ENCODE peak calls at places on chromosomes 5 and 9, in four cellular contexts. One of them, this sample, is unnamed.

GRCh38 chr5:33369470-33370134 is 71.2 kb upstream of the TARS1 start:
- DNase-seq in body of pancreas: no peak
- DNase-seq in transverse colon: no peak
- DNase-seq in right lobe of liver: no peak
- DNase-seq in this sample: no peak

GRCh38 chr5:150409638-150410523 is 2.8 kb downstream of the CD74 start:
- DNase-seq in body of pancreas: peak; percentile 92
- DNase-seq in transverse colon: peak; percentile 84
- DNase-seq in right lobe of liver: peak; percentile 67
- DNase-seq in this sample: peak; percentile 85

GRCh38 chr5:88140396-88140862 is 128.2 kb downstream of the TMEM161B start:
- DNase-seq in body of pancreas: no peak
- DNase-seq in transverse colon: no peak
- DNase-seq in right lobe of liver: no peak
- DNase-seq in this sample: peak; percentile 51

GRCh38 chr9:755454-756381 is 85.8 kb upstream of the DMRT1 start:
- DNase-seq in body of pancreas: peak; percentile 53
- DNase-seq in transverse colon: no peak
- DNase-seq in right lobe of liver: no peak
- DNase-seq in this sample: no peak

GRCh38 chr5:7642029-7642428 is 208.9 kb downstream of the CFAP90 start:
- DNase-seq in body of pancreas: no peak
- DNase-seq in transverse colon: no peak
- DNase-seq in right lobe of liver: no peak
- DNase-seq in this sample: no peak

GRCh38 chr9:95575796-95576195 is 59.0 kb upstream of the PTCH1 start:
- DNase-seq in body of pancreas: no peak
- DNase-seq in transverse colon: no peak
- DNase-seq in right lobe of liver: no peak
- DNase-seq in this sample: no peak

GRCh38 chr9:136602193-136602885 is 56.5 kb upstream of the NOTCH1 start:
- DNase-seq in body of pancreas: no peak
- DNase-seq in transverse colon: no peak
- DNase-seq in right lobe of liver: no peak
- DNase-seq in this sample: no peak

GRCh38 chr5:157669701-157670097 is 1.6 kb upstream of the C5orf52 start:
- DNase-seq in body of pancreas: no peak
- DNase-seq in transverse colon: no peak
- DNase-seq in right lobe of liver: no peak
- DNase-seq in this sample: no peak

GRCh38 chr9:34710023-34710422 is at the start of gene CCL21:
- DNase-seq in body of pancreas: peak; percentile 39
- DNase-seq in transverse colon: no peak
- DNase-seq in right lobe of liver: peak; percentile 68
- DNase-seq in this sample: peak; percentile 29

GRCh38 chr5:73096239-73096575 is 24.2 kb upstream of the TMEM171 start:
- DNase-seq in body of pancreas: no peak
- DNase-seq in transverse colon: no peak
- DNase-seq in right lobe of liver: no peak
- DNase-seq in this sample: no peak

GRCh38 chr5:88486466-88486865 is 217.8 kb upstream of the TMEM161B start:
- DNase-seq in body of pancreas: no peak
- DNase-seq in transverse colon: no peak
- DNase-seq in right lobe of liver: no peak
- DNase-seq in this sample: no peak

GRCh38 chr5:5340206-5340729 is 82.2 kb upstream of the ICE1 start:
- DNase-seq in body of pancreas: peak; percentile 58
- DNase-seq in transverse colon: peak; percentile 37
- DNase-seq in right lobe of liver: no peak
- DNase-seq in this sample: peak; percentile 87

GRCh38 chr5:79297661-79298060 is 61.7 kb downstream of the JMY start:
- DNase-seq in body of pancreas: no peak
- DNase-seq in transverse colon: no peak
- DNase-seq in right lobe of liver: no peak
- DNase-seq in this sample: no peak

GRCh38 chr9:98357921-98358535 is 102.6 kb upstream of the TBC1D2 start:
- DNase-seq in body of pancreas: no peak
- DNase-seq in transverse colon: no peak
- DNase-seq in right lobe of liver: no peak
- DNase-seq in this sample: no peak

GRCh38 chr5:169641253-169641652 is 4.2 kb downstream of the DOCK2 start:
- DNase-seq in body of pancreas: no peak
- DNase-seq in transverse colon: no peak
- DNase-seq in right lobe of liver: no peak
- DNase-seq in this sample: no peak

GRCh38 chr5:174189638-174190037 is 144.1 kb downstream of the NSG2 start:
- DNase-seq in body of pancreas: peak; percentile 25
- DNase-seq in transverse colon: no peak
- DNase-seq in right lobe of liver: peak; percentile 27
- DNase-seq in this sample: no peak

GRCh38 chr5:143569213-143569663 is 165.8 kb upstream of the NR3C1 start:
- DNase-seq in body of pancreas: peak; percentile 11
- DNase-seq in transverse colon: no peak
- DNase-seq in right lobe of liver: no peak
- DNase-seq in this sample: no peak

GRCh38 chr5:117103703-117104102 is 529.1 kb upstream of the SEMA6A start:
- DNase-seq in body of pancreas: no peak
- DNase-seq in transverse colon: no peak
- DNase-seq in right lobe of liver: no peak
- DNase-seq in this sample: no peak

GRCh38 chr5:164289526-164289925 is 784.1 kb downstream of the MAT2B start:
- DNase-seq in body of pancreas: no peak
- DNase-seq in transverse colon: no peak
- DNase-seq in right lobe of liver: no peak
- DNase-seq in this sample: no peak

GRCh38 chr9:121218357-121219027 is 16.8 kb upstream of the RAB14 start:
- DNase-seq in body of pancreas: no peak
- DNase-seq in transverse colon: no peak
- DNase-seq in right lobe of liver: no peak
- DNase-seq in this sample: no peak

GRCh38 chr9:84230355-84231136 is 110.0 kb downstream of the SLC28A3 start:
- DNase-seq in body of pancreas: no peak
- DNase-seq in transverse colon: no peak
- DNase-seq in right lobe of liver: no peak
- DNase-seq in this sample: no peak

GRCh38 chr5:173954671-173955605 is 34.0 kb upstream of the C5orf47 start:
- DNase-seq in body of pancreas: peak; percentile 70
- DNase-seq in transverse colon: no peak
- DNase-seq in right lobe of liver: no peak
- DNase-seq in this sample: peak; percentile 38

GRCh38 chr5:157381746-157382145 is 78.3 kb upstream of the NIPAL4 start:
- DNase-seq in body of pancreas: no peak
- DNase-seq in transverse colon: no peak
- DNase-seq in right lobe of liver: no peak
- DNase-seq in this sample: no peak

GRCh38 chr5:24226492-24226891 is 418.3 kb downstream of the CDH10 start:
- DNase-seq in body of pancreas: no peak
- DNase-seq in transverse colon: no peak
- DNase-seq in right lobe of liver: no peak
- DNase-seq in this sample: no peak

GRCh38 chr5:179613460-179614071 is 9.9 kb downstream of the HNRNPH1 start:
- DNase-seq in body of pancreas: no peak
- DNase-seq in transverse colon: no peak
- DNase-seq in right lobe of liver: no peak
- DNase-seq in this sample: no peak

GRCh38 chr5:179614745-179615144 is 8.7 kb downstream of the HNRNPH1 start:
- DNase-seq in body of pancreas: no peak
- DNase-seq in transverse colon: no peak
- DNase-seq in right lobe of liver: peak; percentile 7
- DNase-seq in this sample: no peak

GRCh38 chr5:179615203-179615602 is 8.3 kb downstream of the HNRNPH1 start:
- DNase-seq in body of pancreas: no peak
- DNase-seq in transverse colon: no peak
- DNase-seq in right lobe of liver: no peak
- DNase-seq in this sample: no peak

GRCh38 chr5:179610903-179611265 is 12.6 kb downstream of the HNRNPH1 start:
- DNase-seq in body of pancreas: no peak
- DNase-seq in transverse colon: no peak
- DNase-seq in right lobe of liver: no peak
- DNase-seq in this sample: no peak

DNA sequence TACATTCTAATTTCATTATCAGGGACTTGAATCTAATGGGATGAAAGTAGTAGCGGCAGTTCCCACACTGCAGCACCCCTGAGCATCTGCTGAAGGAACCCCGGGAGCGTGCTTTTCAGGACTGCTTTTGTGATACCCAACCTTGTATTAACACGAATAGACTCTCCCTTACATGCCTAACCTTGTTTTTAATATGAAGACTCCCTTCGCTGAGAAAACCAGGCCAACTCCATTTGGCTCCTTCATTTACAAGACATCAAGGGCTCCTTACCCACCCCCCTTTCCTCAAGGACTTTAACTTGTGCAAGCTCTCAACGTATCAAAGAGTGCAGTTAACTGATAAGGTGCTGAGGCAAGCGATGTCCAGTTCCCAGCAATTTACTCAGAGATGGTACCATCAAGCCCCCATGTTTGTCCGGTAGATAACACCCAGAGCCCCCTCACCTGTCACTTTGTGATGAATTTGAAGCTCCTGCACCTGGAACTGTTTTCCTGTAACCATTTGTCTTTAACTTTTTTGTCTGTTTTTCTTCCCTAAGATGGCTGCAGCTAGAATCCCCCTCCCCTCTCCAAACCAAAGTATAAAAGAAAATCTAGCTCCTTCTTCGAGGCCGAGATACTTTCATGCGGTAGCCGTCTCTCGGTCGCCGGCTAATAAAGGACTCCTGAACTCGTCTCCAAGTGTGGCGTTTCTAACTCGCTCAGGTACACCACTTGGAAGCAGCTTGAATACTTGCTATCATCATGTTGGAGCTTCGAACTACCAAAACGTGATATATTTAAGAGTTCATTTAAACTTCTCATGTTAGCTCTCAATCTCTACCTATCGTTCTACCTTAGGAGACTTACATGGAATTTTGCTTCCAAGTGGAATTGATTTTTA is 10.7 kb downstream of the HNRNPH1 start:
- DNase-seq in body of pancreas: no peak
- DNase-seq in transverse colon: no peak
- DNase-seq in right lobe of liver: no peak
- DNase-seq in this sample: no peak
- TF ChIP-seq POLR2A in body of pancreas: no peak
- TF ChIP-seq POLR2A in transverse colon: no peak
- TF ChIP-seq POLR2A in right lobe of liver: no peak
- TF ChIP-seq POLR2A in this sample: no peak

DNA sequence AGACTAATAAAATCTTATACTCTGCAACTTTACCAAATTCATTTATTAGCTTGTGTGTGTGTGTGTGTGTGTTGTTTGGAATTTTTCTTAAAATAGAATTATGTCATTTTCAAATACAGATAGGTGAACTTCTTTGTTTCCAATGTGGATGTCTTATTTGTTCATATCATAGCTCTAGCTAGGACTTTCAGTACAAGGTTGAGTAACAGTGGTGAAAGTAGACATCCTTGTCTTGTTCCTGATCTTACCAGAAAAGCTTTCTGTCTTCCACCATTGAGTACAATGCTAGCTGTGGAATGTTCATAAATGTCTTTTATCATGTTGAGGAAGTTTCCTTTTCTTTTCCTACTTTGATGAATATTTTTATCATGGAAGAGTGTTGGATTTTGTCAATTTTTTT is 74.8 kb downstream of the CCDC192 start:
- DNase-seq in body of pancreas: no peak
- DNase-seq in transverse colon: no peak
- DNase-seq in right lobe of liver: no peak
- DNase-seq in this sample: no peak
- H3K9me3 ChIP-seq in body of pancreas: no peaks in the 10 kb centered on the region
- H3K9me3 ChIP-seq in transverse colon: no peaks in the 10 kb centered on the region
- H3K9me3 ChIP-seq in right lobe of liver: no peaks in the 10 kb centered on the region
- H3K9me3 ChIP-seq in this sample: no peaks in the 10 kb centered on the region

GRCh38 chr5:151601376-151601775 is 10.2 kb upstream of the FAT2 start:
- DNase-seq in body of pancreas: no peak
- DNase-seq in transverse colon: no peak
- DNase-seq in right lobe of liver: no peak
- DNase-seq in this sample: no peak

GRCh38 chr5:151607304-151607703 is 16.2 kb upstream of the FAT2 start:
- DNase-seq in body of pancreas: no peak
- DNase-seq in transverse colon: no peak
- DNase-seq in right lobe of liver: no peak
- DNase-seq in this sample: no peak

GRCh38 chr5:151608522-151608921 is 17.4 kb upstream of the FAT2 start:
- DNase-seq in body of pancreas: no peak
- DNase-seq in transverse colon: no peak
- DNase-seq in right lobe of liver: no peak
- DNase-seq in this sample: no peak

GRCh38 chr5:151602806-151603205 is 11.7 kb upstream of the FAT2 start:
- DNase-seq in body of pancreas: no peak
- DNase-seq in transverse colon: no peak
- DNase-seq in right lobe of liver: no peak
- DNase-seq in this sample: no peak

DNA sequence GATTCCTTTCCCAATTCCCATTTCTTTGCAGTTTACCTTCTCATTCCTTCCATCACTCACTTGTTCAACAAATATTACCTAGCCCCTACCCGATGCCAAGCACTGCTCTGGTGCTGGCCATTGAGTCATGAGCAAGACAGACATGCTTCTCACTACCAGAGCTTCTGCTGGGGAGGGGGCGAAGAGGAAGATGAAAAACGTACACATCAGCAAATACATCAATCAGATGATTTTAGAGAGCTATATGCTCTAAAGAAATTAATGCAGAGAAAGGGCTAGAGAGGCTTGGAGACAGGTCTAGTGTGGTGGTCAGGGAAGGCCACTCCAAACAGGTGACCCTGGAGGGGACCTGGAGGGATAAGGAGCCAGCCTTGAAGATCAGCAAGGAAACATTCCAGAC is 14.4 kb upstream of the FAT2 start:
- DNase-seq in body of pancreas: no peak
- DNase-seq in transverse colon: no peak
- DNase-seq in right lobe of liver: no peak
- DNase-seq in this sample: no peak
- H3K4me1 ChIP-seq in body of pancreas: no peaks in the 10 kb centered on the region
- H3K4me1 ChIP-seq in transverse colon: no peaks in the 10 kb centered on the region
- H3K4me1 ChIP-seq in right lobe of liver: no peaks in the 10 kb centered on the region
- H3K4me1 ChIP-seq in this sample: no peaks in the 10 kb centered on the region

GRCh38 chr5:90613918-90614504 is 55.4 kb downstream of the ADGRV1 start:
- DNase-seq in body of pancreas: no peak
- DNase-seq in transverse colon: no peak
- DNase-seq in right lobe of liver: no peak
- DNase-seq in this sample: no peak
- TF ChIP-seq POLR2A in body of pancreas: no peak
- TF ChIP-seq POLR2A in transverse colon: no peak
- TF ChIP-seq POLR2A in right lobe of liver: no peak
- TF ChIP-seq POLR2A in this sample: no peak